ENCODE peak calls at places on chromosomes 13 and 19, in four cellular contexts. E is K562, I is A549, M is HepG2. H is an unnamed sample.

GRCh38 chr13:34085199-34085598 is 267.2 kb downstream of the RFC3 start:
- DNase-seq in M (no peak), E (no peak), I (no peak), H (no peak)

GRCh38 chr13:28796938-28797257 is 23.2 kb upstream of the MTUS2 start:
- DNase-seq in E (no peak), M (no peak), I (no peak), H (no peak)

GRCh38 chr13:23087884-23088283 is 92.9 kb upstream of the SGCG start:
- DNase-seq in E (peak; percentile 13), I (peak; percentile 13), M (peak; percentile 23), H (peak; percentile 62)

GRCh38 chr19:7701654-7702457 is at the start of gene FCER2:
- DNase-seq in I (no peak), E (no peak), M (peak; percentile 39), H (no peak)

GRCh38 chr13:39417643-39418042 is 185.3 kb downstream of the LHFPL6 start:
- DNase-seq in E (no peak), I (no peak), M (no peak), H (peak; percentile 31)

GRCh38 chr19:6539514-6539913 is 8.7 kb downstream of the TNFSF9 start:
- DNase-seq in E (no peak), I (no peak), M (no peak), H (no peak)

GRCh38 chr13:20182231-20182846 is 10.4 kb downstream of the GJB2 start:
- DNase-seq in M (peak; percentile 63), I (peak; percentile 58), E (peak; percentile 53), H (peak; percentile 46)

GRCh38 chr19:4737955-4738580 is 14.4 kb upstream of the DPP9 start:
- DNase-seq in E (no peak), M (no peak), I (no peak), H (no peak)

GRCh38 chr19:42091300-42092266 is 15.6 kb downstream of the ZNF574 start:
- DNase-seq in I (no peak), E (no peak), M (no peak), H (no peak)

GRCh38 chr13:41053384-41053826 is 7.9 kb upstream of the WBP4 start:
- DNase-seq in I (no peak), M (no peak), E (no peak), H (no peak)

GRCh38 chr19:43639507-43640423 is at the start of gene CADM4:
- DNase-seq in E (peak; percentile 90), M (no peak), I (no peak), H (peak; percentile 38)

GRCh38 chr13:36124236-36124822 is 6.9 kb downstream of the DCLK1 start:
- DNase-seq in E (no peak), I (no peak), M (no peak), H (no peak)

GRCh38 chr19:33750587-33751385 is 45.9 kb upstream of the KCTD15 start:
- DNase-seq in M (no peak), E (no peak), I (no peak), H (no peak)

GRCh38 chr19:6092329-6093286 is 17.7 kb downstream of the RFX2 start:
- DNase-seq in I (peak; percentile 50), E (peak; percentile 79), M (peak; percentile 56), H (peak; percentile 68)

GRCh38 chr13:73717632-73718031 is 416.6 kb downstream of the KLF12 start:
- DNase-seq in I (no peak), E (no peak), M (no peak), H (no peak)

GRCh38 chr13:30832845-30833332 is 73.2 kb upstream of the MEDAG start:
- DNase-seq in E (peak; percentile 15), M (peak; percentile 97), I (peak; percentile 38), H (peak; percentile 37)

GRCh38 chr13:50915562-50915961 is 6.0 kb downstream of the RNASEH2B start:
- DNase-seq in E (peak; percentile 11), I (no peak), M (no peak), H (peak; percentile 24)

GRCh38 chr13:47005761-47006414 is 109.0 kb upstream of the HTR2A start:
- DNase-seq in E (no peak), M (no peak), I (no peak), H (no peak)

GRCh38 chr13:22773475-22773874 is 407.3 kb upstream of the SGCG start:
- DNase-seq in E (no peak), I (no peak), M (no peak), H (no peak)

GRCh38 chr19:2340496-2341246 is 12.2 kb downstream of the SPPL2B start:
- DNase-seq in I (no peak), M (no peak), E (no peak), H (no peak)

GRCh38 chr19:30667746-30668145 is 295.6 kb downstream of the ZNF536 start:
- DNase-seq in I (no peak), M (no peak), E (no peak), H (no peak)

GRCh38 chr19:30668521-30669155 is 296.5 kb downstream of the ZNF536 start:
- DNase-seq in M (no peak), I (no peak), E (no peak), H (no peak)

GRCh38 chr19:30670562-30671513 is 298.7 kb downstream of the ZNF536 start:
- DNase-seq in M (no peak), E (no peak), I (no peak), H (no peak)

GRCh38 chr19:30670011-30670329 is 297.8 kb downstream of the ZNF536 start:
- DNase-seq in I (no peak), M (no peak), E (no peak), H (no peak)

DNA sequence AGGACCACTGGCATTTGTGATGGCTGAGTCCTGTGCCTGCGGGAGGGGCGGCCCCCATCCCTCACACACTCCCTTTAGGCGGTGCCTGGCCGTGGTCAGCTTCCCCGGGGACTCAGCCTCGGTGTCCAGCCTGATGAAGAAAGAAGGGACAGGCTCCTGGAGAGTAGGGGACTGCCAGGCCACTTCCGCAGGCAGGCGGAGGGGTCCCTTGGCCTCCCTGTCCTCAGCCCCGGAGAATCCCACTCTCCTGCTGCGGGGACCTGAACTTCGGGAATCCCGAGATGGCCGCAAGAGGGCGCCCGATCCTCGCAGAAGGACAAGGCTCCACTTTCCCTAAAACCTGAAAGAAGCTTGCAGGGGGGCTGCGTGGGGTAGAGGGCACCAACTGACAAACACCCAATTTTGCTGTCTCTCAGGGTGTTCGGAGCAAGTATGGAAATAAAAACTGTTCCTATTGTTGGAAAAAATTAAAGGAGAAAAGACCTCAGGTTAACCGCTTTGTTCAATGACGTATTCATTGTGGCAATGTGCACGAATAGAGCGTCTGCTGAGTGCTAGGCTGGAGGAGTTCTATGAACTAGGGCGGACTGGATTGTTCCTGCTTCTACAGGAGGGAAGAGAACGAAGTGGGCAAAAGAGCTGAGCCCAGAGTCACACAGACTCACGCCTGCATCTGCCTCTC is 297.3 kb downstream of the ZNF536 start:
- DNase-seq in E (peak; percentile 64), I (peak; percentile 66), M (peak; percentile 30), H (peak; percentile 86)
- TF ChIP-seq NR3C1 in E (no peak), I (no peak), M (no peak), H (no peak)

DNA sequence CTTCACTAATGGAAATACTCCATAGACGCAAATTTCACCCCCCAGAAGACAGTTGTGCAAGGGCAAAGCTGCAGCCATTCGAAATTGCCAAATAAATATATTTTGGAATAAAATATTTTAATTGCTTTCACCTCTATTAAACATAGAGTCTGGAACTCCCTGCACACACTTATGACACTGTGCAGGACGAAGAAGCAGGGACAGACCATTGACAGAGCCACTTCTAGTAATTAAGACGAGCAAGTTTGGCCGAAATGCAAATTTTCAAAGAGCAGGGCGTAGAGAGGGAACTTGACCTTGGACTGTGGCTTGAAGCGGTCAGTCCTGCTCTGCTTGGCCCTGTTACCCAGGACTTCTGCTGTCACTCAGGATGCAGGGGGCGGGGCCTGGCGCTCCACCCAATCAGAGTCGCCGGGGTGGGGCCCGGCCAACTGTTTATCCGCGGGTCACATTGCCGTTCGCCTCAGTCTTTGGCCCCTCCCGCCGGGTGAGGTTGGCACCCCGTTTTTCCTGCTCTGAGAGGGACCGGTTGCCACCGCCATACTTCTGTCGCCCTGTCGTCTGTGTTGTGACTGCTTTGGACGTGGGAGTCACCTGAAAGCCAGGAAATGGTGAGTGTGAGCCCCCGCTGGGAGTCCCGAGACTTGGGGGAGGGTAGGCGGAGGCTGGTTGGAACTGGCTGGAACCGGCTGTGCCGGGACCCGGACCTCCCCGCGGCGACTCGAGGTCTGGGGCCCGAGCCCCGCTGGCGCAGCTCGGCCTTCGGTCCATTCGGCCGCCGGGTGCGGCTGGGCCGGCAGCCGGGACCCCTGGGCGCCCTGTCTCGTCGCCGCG is at the start of gene ZNF844:
- DNase-seq in I (no peak), M (peak; percentile 82), E (peak; percentile 80), H (peak; percentile 98)
- TF ChIP-seq NR3C1 in I (no peak), M (no peak), E (no peak), H (no peak)

DNA sequence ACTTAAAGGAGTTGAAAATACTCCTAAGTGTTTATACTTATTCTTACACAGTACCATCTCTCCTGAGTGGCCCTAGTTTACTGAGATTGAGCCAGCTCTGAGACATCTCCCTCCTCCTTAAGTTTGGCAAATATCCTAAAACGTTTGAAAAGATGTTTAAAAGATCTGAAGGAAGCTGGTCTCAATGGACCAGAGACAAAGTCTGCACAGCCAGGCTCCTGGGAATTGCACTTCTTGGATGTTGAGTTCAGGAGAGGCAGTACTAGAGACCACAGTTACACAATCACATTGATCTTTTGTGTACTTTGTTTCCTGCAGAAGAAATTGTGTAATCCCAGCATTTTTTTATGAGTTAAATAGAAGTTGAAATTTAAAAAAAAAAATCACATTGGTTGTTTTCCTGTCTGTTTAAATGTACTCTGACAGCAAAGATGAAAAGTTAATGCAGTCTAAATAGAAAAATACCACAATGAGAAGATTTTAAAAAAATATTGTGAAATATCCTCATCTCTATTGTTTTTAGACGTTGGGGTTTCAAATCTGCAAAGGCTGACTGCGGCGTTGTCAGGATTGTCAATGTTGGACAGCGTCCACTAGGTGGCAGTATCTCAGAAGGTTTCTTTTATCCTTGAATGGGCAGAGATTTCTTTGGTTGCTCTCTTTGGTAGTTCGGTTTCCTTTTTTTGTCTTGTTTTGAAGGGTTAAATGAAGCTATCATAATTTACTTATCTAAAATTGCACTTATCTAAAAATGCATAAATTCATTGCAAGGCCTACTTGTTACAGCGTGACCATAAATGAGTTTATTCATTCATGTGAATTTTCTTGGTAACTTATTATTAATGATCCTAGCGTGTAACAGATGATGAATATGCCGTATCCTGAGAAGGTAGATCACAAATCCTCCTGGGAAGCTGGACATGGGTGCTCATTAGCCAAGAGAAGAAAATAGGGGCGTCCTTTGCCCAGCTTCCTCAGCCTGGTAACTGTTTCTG is 20.9 kb downstream of the TNFSF11 start:
- DNase-seq in E (peak; percentile 61), I (peak; percentile 38), M (peak; percentile 52), H (peak; percentile 60)
- TF ChIP-seq NR3C1 in E (no peak), I (no peak), M (no peak), H (no peak)

GRCh38 chr19:13238891-13239534 is 88.8 kb downstream of the IER2 start:
- DNase-seq in I (no peak), E (no peak), M (no peak), H (no peak)

GRCh38 chr19:13231663-13232062 is 81.5 kb downstream of the IER2 start:
- DNase-seq in I (no peak), E (no peak), M (no peak), H (no peak)

GRCh38 chr19:13240312-13241022 is 90.3 kb downstream of the IER2 start:
- DNase-seq in M (no peak), E (no peak), I (no peak), H (no peak)

GRCh38 chr19:13229246-13229645 is 79.0 kb downstream of the IER2 start:
- DNase-seq in I (no peak), E (no peak), M (no peak), H (no peak)

GRCh38 chr19:13234518-13234917 is 84.3 kb downstream of the IER2 start:
- DNase-seq in I (peak; percentile 37), E (peak; percentile 92), M (peak; percentile 42), H (peak; percentile 76)
- TF ChIP-seq NR3C1 in I (no peak), E (no peak), M (no peak), H (no peak)

GRCh38 chr19:3479819-3480215 is 508 bp downstream of the SMIM24 start:
- DNase-seq in M (no peak), E (peak; percentile 85), I (no peak), H (peak; percentile 75)
- TF ChIP-seq NR3C1 in M (no peak), E (no peak), I (no peak), H (no peak)